ENCODE peak calls at places on chromosome 11, in nine cellular contexts. F is dermis microvascular lymphatic vessel endothelial cell; J is activated T-cell treated with anti-CD3 and anti-CD28 coated beads, Interleukin-2, amount 50 U/mL, for 1 hour; K is HEK293T; H is WTC11; W is G401; V is heart right ventricle; Q is activated naive CD4-positive, alpha-beta T cell treated with anti-CD3 and anti-CD28 coated beads for 36 hours; G is effector CD4-positive, alpha-beta T cell. D is an unnamed sample.

GRCh38 chr11:42647993-42648392 is 663.8 kb upstream of the API5 start:
- DNase-seq in F (no peak), J (no peak), K (no peak), H (no peak), W (no peak), V (no peak), Q (no peak), G (no peak), D (no peak)

GRCh38 chr11:15673408-15673811 is 558.7 kb downstream of the INSC start:
- DNase-seq in F (no peak), J (no peak), K (no peak), H (no peak), W (peak), V (no peak), Q (no peak), G (no peak), D (no peak)

GRCh38 chr11:66055021-66055420 is 2.9 kb downstream of the SF3B2 start:
- DNase-seq in F (no peak), J (no peak), K (no peak), H (no peak), W (no peak), V (no peak), Q (no peak), G (no peak), D (no peak)

GRCh38 chr11:99918761-99919160 is 768.3 kb upstream of the ARHGAP42 start:
- DNase-seq in F (no peak), J (no peak), K (no peak), H (no peak), W (no peak), V (no peak), Q (no peak), G (no peak), D (no peak)

GRCh38 chr11:9302448-9302847 is 11.9 kb downstream of the TMEM41B start:
- DNase-seq in F (no peak), J (no peak), K (no peak), H (no peak), W (no peak), V (no peak), Q (no peak), G (no peak), D (peak)

GRCh38 chr11:73464347-73464746 is 88.1 kb downstream of the RELT start:
- DNase-seq in F (no peak), J (no peak), K (no peak), H (no peak), W (no peak), V (no peak), Q (no peak), G (no peak), D (no peak)

GRCh38 chr11:69393178-69393832 is 88.2 kb upstream of the LINC01488 start:
- DNase-seq in F (no peak), J (no peak), K (no peak), H (no peak), W (no peak), V (no peak), Q (no peak), G (no peak), D (no peak)

GRCh38 chr11:75548571-75549272 is 13.3 kb upstream of the SERPINH1 start:
- DNase-seq in F (no peak), J (no peak), K (no peak), H (no peak), W (no peak), V (no peak), Q (no peak), G (no peak), D (no peak)

GRCh38 chr11:116576523-116576922 is 196.3 kb downstream of the BUD13 start:
- DNase-seq in F (no peak), J (no peak), K (no peak), H (no peak), W (no peak), V (no peak), Q (peak), G (no peak), D (no peak)

GRCh38 chr11:43486141-43486540 is 127.4 kb downstream of the TTC17 start:
- DNase-seq in F (peak), J (no peak), K (no peak), H (no peak), W (no peak), V (no peak), Q (no peak), G (no peak), D (no peak)

GRCh38 chr11:110505514-110506284 is 76.0 kb downstream of the FDX1 start:
- DNase-seq in F (no peak), J (no peak), K (no peak), H (no peak), W (no peak), V (peak), Q (no peak), G (no peak), D (no peak)

GRCh38 chr11:108289699-108290098 is 66.8 kb downstream of the ATM start:
- DNase-seq in F (no peak), J (no peak), K (no peak), H (no peak), W (no peak), V (no peak), Q (no peak), G (no peak), D (no peak)

GRCh38 chr11:112265659-112266409 is 5.2 kb upstream of the PLET1 start:
- DNase-seq in F (no peak), J (no peak), K (no peak), H (no peak), W (no peak), V (no peak), Q (no peak), G (no peak), D (peak)

D was measured in AG04449.